ENCODE peak calls at places on chromosome 16, in eight cellular contexts. V is cardiac muscle cell, C is D721Med, J is fibroblast of lung, M is B cell, U is lower leg skin, Q is neural progenitor cell, L is body of pancreas. X is an unnamed sample.

GRCh38 chr16:47873434-47873833 is 282.4 kb downstream of the ABCC12 start:
- DNase-seq in Q (no peak), U (no peak), M (no peak), L (no peak), J (no peak), C (no peak), V (no peak), X (peak)

GRCh38 chr16:67847064-67847861 is at the start of gene CENPT:
- DNase-seq in C (no peak), L (peak), V (peak), U (peak), M (no peak), J (peak), Q (peak), X (peak)

GRCh38 chr16:69494993-69495392 is 70.6 kb downstream of the CYB5B start:
- DNase-seq in C (no peak), V (no peak), U (no peak), M (no peak), L (no peak), J (no peak), Q (peak), X (peak)

GRCh38 chr16:24668481-24669001 is 60.9 kb upstream of the TNRC6A start:
- DNase-seq in J (peak), V (peak), Q (no peak), C (no peak), M (no peak), L (peak), U (no peak), X (peak)

GRCh38 chr16:25265968-25266367 is 8.3 kb upstream of the ZKSCAN2 start:
- DNase-seq in U (no peak), L (no peak), M (no peak), J (no peak), C (no peak), Q (no peak), V (no peak), X (no peak)

GRCh38 chr16:58466396-58466795 is 33.5 kb upstream of the NDRG4 start:
- DNase-seq in L (no peak), U (no peak), J (no peak), C (no peak), V (no peak), M (no peak), Q (no peak), X (no peak)

GRCh38 chr16:9072806-9073341 is 18.6 kb upstream of the HAPSTR1 start:
- DNase-seq in V (peak), Q (no peak), U (no peak), C (no peak), M (no peak), J (peak), L (no peak), X (peak)

GRCh38 chr16:2761886-2762583 is 9.6 kb downstream of the SRRM2 start:
- DNase-seq in Q (no peak), V (no peak), U (no peak), M (no peak), J (no peak), L (no peak), C (no peak), X (no peak)

GRCh38 chr16:53156516-53156915 is 101.7 kb downstream of the CHD9 start:
- DNase-seq in V (no peak), L (no peak), J (peak), M (no peak), U (no peak), Q (no peak), C (no peak), X (no peak)

GRCh38 chr16:69123894-69124293 is 8.5 kb downstream of the CHTF8 start:
- DNase-seq in M (peak), C (no peak), J (peak), Q (peak), V (peak), U (peak), L (peak), X (peak)

GRCh38 chr16:87860553-87861299 is 8.6 kb downstream of the SLC7A5 start:
- DNase-seq in C (no peak), U (peak), M (no peak), V (peak), L (peak), Q (no peak), J (peak), X (no peak)

GRCh38 chr16:4026854-4027253 is 89.4 kb downstream of the ADCY9 start:
- DNase-seq in J (no peak), V (no peak), L (no peak), M (no peak), C (no peak), U (no peak), Q (no peak), X (no peak)

GRCh38 chr16:80198265-80198994 is 342.4 kb upstream of the DYNLRB2 start:
- DNase-seq in U (no peak), J (peak), M (no peak), L (no peak), Q (no peak), C (no peak), V (peak), X (no peak)

GRCh38 chr16:66649167-66649566 is 44.7 kb downstream of the CMTM3 start:
- DNase-seq in C (no peak), J (no peak), Q (no peak), V (no peak), U (no peak), M (no peak), L (no peak), X (no peak)
- TF ChIP-seq CTCF in C (no peak), J (no peak), Q (no peak), V (no peak), U (no peak), M (no peak), L (no peak), X (no peak)

GRCh38 chr16:70711211-70711978 is 25.5 kb upstream of the MTSS2 start:
- DNase-seq in Q (no peak), V (no peak), C (no peak), M (no peak), J (no peak), L (no peak), U (no peak), X (no peak)

GRCh38 chr16:70708381-70709253 is 22.8 kb upstream of the MTSS2 start:
- DNase-seq in L (no peak), Q (peak), C (no peak), V (no peak), M (no peak), J (no peak), U (no peak), X (no peak)

GRCh38 chr16:70709457-70709856 is 23.6 kb upstream of the MTSS2 start:
- DNase-seq in Q (no peak), J (no peak), U (no peak), M (no peak), C (no peak), L (no peak), V (no peak), X (no peak)

GRCh38 chr16:70710422-70711210 is 24.8 kb upstream of the MTSS2 start:
- DNase-seq in U (no peak), C (no peak), L (no peak), J (no peak), M (no peak), V (no peak), Q (no peak), X (no peak)

GRCh38 chr16:70709961-70710360 is 24.1 kb upstream of the MTSS2 start:
- DNase-seq in V (no peak), L (no peak), C (no peak), M (no peak), Q (no peak), J (no peak), U (no peak), X (no peak)
- TF ChIP-seq CTCF in V (no peak), L (no peak), C (no peak), M (no peak), Q (no peak), J (no peak), U (no peak), X (no peak)

GRCh38 chr16:21964353-21964752 is 11.2 kb downstream of the UQCRC2 start:
- DNase-seq in L (no peak), U (no peak), Q (no peak), V (no peak), J (no peak), C (no peak), M (no peak), X (no peak)
- TF ChIP-seq CTCF in L (no peak), U (no peak), Q (no peak), V (no peak), J (no peak), C (no peak), M (no peak), X (no peak)

GRCh38 chr16:77949445-77949844 is 72.9 kb upstream of the CLEC3A start:
- DNase-seq in U (no peak), J (no peak), Q (no peak), L (no peak), C (no peak), V (no peak), M (no peak), X (no peak)

GRCh38 chr16:77956231-77956630 is 66.1 kb upstream of the CLEC3A start:
- DNase-seq in M (no peak), Q (no peak), C (no peak), L (no peak), U (no peak), V (no peak), J (no peak), X (no peak)

GRCh38 chr16:77946834-77947233 is 75.5 kb upstream of the CLEC3A start:
- DNase-seq in Q (peak), L (no peak), J (peak), M (no peak), U (no peak), C (no peak), V (peak), X (no peak)

GRCh38 chr16:77955127-77955526 is 67.2 kb upstream of the CLEC3A start:
- DNase-seq in C (no peak), L (no peak), Q (peak), J (no peak), V (no peak), M (no peak), U (no peak), X (no peak)

GRCh38 chr16:77951788-77952187 is 70.6 kb upstream of the CLEC3A start:
- DNase-seq in C (no peak), M (no peak), U (no peak), V (peak), Q (peak), L (no peak), J (no peak), X (no peak)
- TF ChIP-seq CTCF in C (peak), M (peak), U (no peak), V (peak), Q (peak), L (peak), J (peak), X (peak)

GRCh38 chr16:57382535-57383275 is 10.4 kb downstream of the CX3CL1 start:
- DNase-seq in U (peak), L (no peak), M (no peak), Q (no peak), J (no peak), C (no peak), V (no peak), X (no peak)
- TF ChIP-seq CTCF in U (no peak), L (no peak), M (no peak), Q (no peak), J (no peak), C (no peak), V (no peak), X (no peak)

X was measured in activated CD8-positive, alpha-beta T cell treated with anti-CD3 and anti-CD28 coated beads for 36 hours.